ENCODE peak calls at places on chromosomes 6 and 20, in ten cellular contexts. U, L, K, F, T, P, G, D, X and Q are unnamed samples.

GRCh38 chr6:11196511-11197174 is 35.8 kb downstream of the NEDD9 start:
- DNase-seq in U (peak; percentile 38), L (no peak), K (no peak), F (no peak), T (no peak), P (no peak), G (peak; percentile 42), D (no peak), X (no peak), Q (no peak)

GRCh38 chr20:41089555-41089954 is 47.8 kb upstream of the PLCG1 start:
- DNase-seq in U (no peak), L (no peak), K (no peak), F (no peak), T (no peak), P (no peak), G (no peak), D (no peak), X (no peak), Q (no peak)

GRCh38 chr6:143236151-143236788 is 175.6 kb downstream of the AIG1 start:
- DNase-seq in U (peak; percentile 42), L (no peak), K (no peak), F (no peak), T (no peak), P (no peak), G (no peak), D (no peak), X (no peak), Q (no peak)

GRCh38 chr6:30700340-30700739 is 9.6 kb upstream of the NRM start:
- DNase-seq in U (no peak), L (no peak), K (peak; percentile 61), F (no peak), T (no peak), P (no peak), G (no peak), D (no peak), X (no peak), Q (no peak)

GRCh38 chr6:41367700-41368099 is 32.3 kb downstream of the NCR2 start:
- DNase-seq in U (peak; percentile 93), L (peak; percentile 68), K (no peak), F (no peak), T (peak; percentile 18), P (peak; percentile 20), G (peak; percentile 67), D (no peak), X (no peak), Q (no peak)

GRCh38 chr20:3074812-3075211 is 3.4 kb downstream of the OXT start:
- DNase-seq in U (no peak), L (no peak), K (no peak), F (no peak), T (no peak), P (no peak), G (no peak), D (no peak), X (no peak), Q (no peak)

GRCh38 chr20:62584671-62585512 is 57.4 kb upstream of the SLCO4A1 start:
- DNase-seq in U (no peak), L (no peak), K (no peak), F (no peak), T (no peak), P (no peak), G (no peak), D (no peak), X (no peak), Q (no peak)

GRCh38 chr6:87806635-87807034 is 104.6 kb upstream of the AKIRIN2 start:
- DNase-seq in U (no peak), L (no peak), K (no peak), F (no peak), T (no peak), P (peak; percentile 6), G (no peak), D (no peak), X (no peak), Q (no peak)

GRCh38 chr20:35506872-35507638 is 22.4 kb downstream of the C20orf173 start:
- DNase-seq in U (no peak), L (no peak), K (no peak), F (no peak), T (no peak), P (no peak), G (no peak), D (no peak), X (no peak), Q (no peak)

GRCh38 chr6:167806061-167806700 is 20.5 kb upstream of the AFDN start:
- DNase-seq in U (no peak), L (no peak), K (no peak), F (no peak), T (no peak), P (no peak), G (no peak), D (no peak), X (no peak), Q (no peak)

GRCh38 chr6:53808302-53808881 is 13.6 kb downstream of the LRRC1 start:
- DNase-seq in U (no peak), L (no peak), K (no peak), F (no peak), T (no peak), P (no peak), G (no peak), D (no peak), X (no peak), Q (no peak)

GRCh38 chr6:108574457-108575149 is 13.9 kb downstream of the FOXO3 start:
- DNase-seq in U (no peak), L (no peak), K (no peak), F (no peak), T (no peak), P (no peak), G (no peak), D (no peak), X (no peak), Q (no peak)

GRCh38 chr6:111921108-111921507 is 47.9 kb upstream of the FYN start:
- DNase-seq in U (peak; percentile 52), L (no peak), K (no peak), F (no peak), T (no peak), P (no peak), G (no peak), D (no peak), X (no peak), Q (no peak)

GRCh38 chr6:14692208-14692607 is 553.7 kb upstream of the JARID2 start:
- DNase-seq in U (no peak), L (no peak), K (no peak), F (no peak), T (no peak), P (no peak), G (no peak), D (no peak), X (no peak), Q (no peak)

GRCh38 chr6:169158750-169159149 is 94.9 kb downstream of the THBS2 start:
- DNase-seq in U (peak; percentile 39), L (no peak), K (no peak), F (no peak), T (no peak), P (no peak), G (no peak), D (no peak), X (no peak), Q (no peak)

GRCh38 chr6:3410385-3411360 is 46.2 kb downstream of the SLC22A23 start:
- DNase-seq in U (peak; percentile 95), L (no peak), K (no peak), F (no peak), T (peak; percentile 48), P (no peak), G (peak; percentile 73), D (peak; percentile 48), X (peak; percentile 63), Q (peak; percentile 18)

GRCh38 chr6:110233769-110234374 is 53.6 kb downstream of the CDC40 start:
- DNase-seq in U (no peak), L (no peak), K (no peak), F (no peak), T (no peak), P (no peak), G (no peak), D (no peak), X (no peak), Q (no peak)

GRCh38 chr6:36285797-36286196 is 15.9 kb downstream of the PNPLA1 start:
- DNase-seq in U (no peak), L (no peak), K (no peak), F (no peak), T (no peak), P (no peak), G (no peak), D (no peak), X (no peak), Q (no peak)

GRCh38 chr20:24694157-24694726 is 224.8 kb downstream of the SYNDIG1 start:
- DNase-seq in U (peak; percentile 22), L (no peak), K (peak; percentile 70), F (peak; percentile 2), T (no peak), P (no peak), G (no peak), D (no peak), X (peak; percentile 3), Q (no peak)

GRCh38 chr6:133697666-133698065 is 191.2 kb upstream of the TCF21 start:
- DNase-seq in U (no peak), L (no peak), K (no peak), F (no peak), T (peak; percentile 61), P (no peak), G (no peak), D (no peak), X (no peak), Q (no peak)

GRCh38 chr6:127182501-127182900 is 64.0 kb downstream of the RSPO3 start:
- DNase-seq in U (no peak), L (no peak), K (no peak), F (no peak), T (no peak), P (no peak), G (no peak), D (no peak), X (no peak), Q (no peak)

GRCh38 chr6:33692760-33693158 is 18.7 kb downstream of the UQCC2 start:
- DNase-seq in U (no peak), L (no peak), K (peak; percentile 86), F (no peak), T (no peak), P (no peak), G (no peak), D (peak; percentile 47), X (peak; percentile 90), Q (peak; percentile 34)

GRCh38 chr6:142373268-142374089 is 71.7 kb downstream of the ADGRG6 start:
- DNase-seq in U (no peak), L (no peak), K (no peak), F (no peak), T (no peak), P (no peak), G (no peak), D (no peak), X (no peak), Q (no peak)

GRCh38 chr20:38723069-38723981 is 961 bp upstream of the SLC32A1 start:
- DNase-seq in U (peak; percentile 74), L (no peak), K (no peak), F (no peak), T (no peak), P (no peak), G (no peak), D (no peak), X (no peak), Q (no peak)

GRCh38 chr20:21640556-21640955 is 64.9 kb upstream of the PAX1 start:
- DNase-seq in U (peak; percentile 89), L (peak; percentile 12), K (no peak), F (no peak), T (no peak), P (peak; percentile 2), G (peak; percentile 9), D (no peak), X (no peak), Q (no peak)

GRCh38 chr6:19261642-19262041 is 575.5 kb upstream of the ID4 start:
- DNase-seq in U (no peak), L (no peak), K (no peak), F (no peak), T (no peak), P (no peak), G (no peak), D (no peak), X (no peak), Q (no peak)

GRCh38 chr20:9723501-9723900 is 115.4 kb downstream of the PAK5 start:
- DNase-seq in U (no peak), L (no peak), K (no peak), F (no peak), T (no peak), P (no peak), G (no peak), D (no peak), X (no peak), Q (no peak)

GRCh38 chr6:29589423-29590048 is 4.6 kb downstream of the OR2H2 start:
- DNase-seq in U (peak; percentile 86), L (peak; percentile 44), K (no peak), F (peak; percentile 37), T (peak; percentile 17), P (no peak), G (peak; percentile 53), D (peak; percentile 26), X (peak; percentile 42), Q (peak; percentile 20)